ENCODE peak calls at places on chromosomes 13 and 19, in nine cellular contexts. O, U, L, R, X, P, A, S and N are unnamed samples.

GRCh38 chr13:106348032-106348431 is 187.4 kb downstream of the EFNB2 start:
- DNase-seq in A (no peak), X (peak; percentile 64), P (no peak), O (no peak), S (no peak), U (no peak), L (no peak), R (no peak), N (no peak)

GRCh38 chr13:99004931-99005330 is 27.1 kb upstream of the DOCK9 start:
- DNase-seq in P (no peak), X (no peak), O (no peak), L (no peak), U (no peak), A (no peak), R (no peak), S (no peak), N (no peak)

GRCh38 chr19:55688422-55689218 is 13.6 kb downstream of the EPN1 start:
- DNase-seq in S (no peak), X (no peak), O (peak; percentile 59), U (peak; percentile 65), L (no peak), R (no peak), A (no peak), P (peak; percentile 87), N (peak; percentile 50)

GRCh38 chr19:56170261-56170660 is 5.5 kb upstream of the GALP start:
- DNase-seq in L (no peak), U (no peak), R (no peak), A (no peak), P (no peak), O (peak; percentile 49), S (no peak), X (no peak), N (no peak)

GRCh38 chr19:55189424-55189823 is 9.3 kb upstream of the SYT5 start:
- DNase-seq in A (no peak), X (peak; percentile 88), R (no peak), U (no peak), P (peak; percentile 23), S (no peak), O (no peak), L (no peak), N (peak; percentile 87)

GRCh38 chr13:90696656-90697055 is 650.8 kb upstream of the MIR17HG start:
- DNase-seq in S (no peak), P (no peak), A (no peak), U (no peak), R (no peak), L (no peak), X (no peak), O (no peak), N (no peak)

GRCh38 chr19:13729859-13730258 is 34.5 kb upstream of the MRI1 start:
- DNase-seq in X (no peak), O (no peak), A (no peak), S (no peak), L (no peak), U (no peak), R (no peak), P (no peak), N (no peak)

GRCh38 chr19:16588089-16588823 is 16.0 kb upstream of the SLC35E1 start:
- DNase-seq in X (no peak), P (peak; percentile 79), O (peak; percentile 85), R (no peak), U (peak; percentile 92), L (no peak), S (peak; percentile 36), A (no peak), N (no peak)

GRCh38 chr19:7748756-7749155 is 1.4 kb upstream of the CD209 start:
- DNase-seq in O (no peak), A (peak; percentile 60), R (peak; percentile 25), X (peak; percentile 50), U (no peak), L (no peak), P (no peak), S (no peak), N (peak; percentile 18)

GRCh38 chr13:41064493-41064892 is 3.2 kb downstream of the WBP4 start:
- DNase-seq in A (no peak), R (no peak), P (no peak), S (no peak), X (no peak), L (no peak), U (no peak), O (no peak), N (no peak)

GRCh38 chr13:112057736-112058518 is 9.0 kb upstream of the SOX1 start:
- DNase-seq in U (peak; percentile 71), R (no peak), P (no peak), S (no peak), A (peak; percentile 61), X (no peak), O (peak; percentile 4), L (peak; percentile 68), N (no peak)

GRCh38 chr13:95231393-95231792 is 69.9 kb downstream of the ABCC4 start:
- DNase-seq in O (no peak), U (no peak), L (no peak), P (no peak), R (no peak), S (peak; percentile 45), X (no peak), A (no peak), N (no peak)

DNA sequence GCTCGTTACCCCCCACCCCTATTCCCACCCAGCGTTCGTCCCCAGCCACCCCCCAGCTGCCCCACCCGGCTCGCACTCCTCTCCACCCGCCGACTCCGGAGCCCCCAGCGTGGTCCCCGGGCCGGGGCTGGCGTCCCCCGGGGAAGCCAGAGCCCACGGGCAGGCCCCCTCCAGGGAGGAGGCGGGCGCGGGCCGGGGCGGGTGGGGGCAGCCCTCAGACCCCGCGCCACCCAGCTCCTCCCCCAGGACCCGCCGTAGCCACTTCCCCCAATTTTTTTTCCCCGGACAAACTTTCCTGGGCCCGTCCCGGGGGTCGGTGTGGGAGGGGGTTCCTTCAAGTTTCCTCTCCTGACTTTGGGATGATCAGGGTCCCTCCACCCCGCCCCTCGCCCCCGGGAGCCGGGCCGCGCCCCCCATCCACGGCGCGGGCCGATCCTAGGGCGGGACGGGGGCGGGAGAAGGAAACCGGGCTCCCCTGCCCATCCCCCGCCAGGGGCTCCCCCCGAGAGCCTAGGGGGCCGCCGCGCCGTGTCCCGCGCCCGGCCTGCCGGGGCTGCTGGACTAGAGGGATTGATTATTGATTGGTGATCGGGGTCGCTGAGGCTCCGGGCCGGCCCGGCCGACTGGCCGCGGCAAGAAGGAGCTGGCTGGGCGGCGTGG is 927 bp upstream of the TSHZ3 start:
- DNase-seq in R (no peak), U (peak; percentile 81), A (peak; percentile 73), S (no peak), P (no peak), X (no peak), O (no peak), L (no peak), N (peak; percentile 82)
- TF ChIP-seq POLR2AphosphoS5 in R (no peak), U (peak; percentile 23), A (no peak), S (no peak), P (no peak), X (no peak), O (no peak), L (no peak), N (no peak)

DNA sequence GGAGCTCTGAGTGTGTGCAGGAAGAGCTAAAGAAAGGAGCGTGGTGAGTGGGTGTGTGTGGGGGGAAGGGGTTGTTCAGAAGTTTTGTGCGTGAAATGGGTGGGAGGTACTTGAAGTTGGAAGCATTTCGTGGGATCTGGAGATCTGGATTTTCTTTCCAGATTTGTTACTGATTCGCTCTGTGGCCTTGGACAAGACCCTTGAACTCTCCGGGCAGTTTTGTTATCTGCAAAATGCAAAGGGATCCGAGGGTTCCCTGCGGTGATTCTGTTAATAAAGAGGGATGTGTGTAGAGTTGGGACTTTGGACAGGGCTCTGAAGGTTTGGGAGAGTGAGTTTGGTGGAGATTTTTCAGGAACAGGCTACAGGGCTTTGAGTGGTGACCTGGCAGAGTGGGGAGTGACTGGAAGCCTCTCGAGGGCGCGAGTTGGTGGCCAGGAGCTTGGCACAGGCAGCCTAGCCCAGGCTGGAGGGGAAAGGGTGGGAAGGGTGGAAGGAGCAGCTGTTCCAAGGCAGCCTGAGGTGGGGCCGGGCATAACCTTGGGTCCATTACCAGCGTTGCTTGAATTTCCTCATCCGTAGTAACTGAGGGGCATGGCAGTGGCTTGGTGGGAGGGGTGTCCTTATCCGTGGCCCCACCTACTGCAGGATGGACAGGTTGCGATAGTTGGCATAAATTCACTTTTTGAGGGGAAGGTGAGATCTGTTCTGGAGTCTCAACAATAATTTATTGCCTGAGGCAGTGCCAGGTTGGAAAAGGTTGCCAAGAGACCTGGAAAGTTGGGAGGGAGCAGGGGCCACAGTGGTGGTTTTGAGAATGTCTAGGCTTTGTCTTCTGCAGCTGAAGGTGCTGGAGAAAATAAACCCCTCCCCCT is 2.1 kb downstream of the ACTN4 start:
- DNase-seq in L (no peak), U (peak; percentile 85), X (no peak), R (peak; percentile 58), A (no peak), P (peak; percentile 86), S (peak; percentile 82), O (no peak), N (no peak)
- TF ChIP-seq POLR2A in L (no peak), U (no peak), X (no peak), R (peak; percentile 37), A (peak; percentile 59), P (peak; percentile 94), S (peak; percentile 67), O (no peak), N (no peak)

GRCh38 chr13:110233181-110233641 is 73.7 kb downstream of the COL4A1 start:
- DNase-seq in S (no peak), R (no peak), X (no peak), P (no peak), A (peak; percentile 27), L (peak; percentile 88), U (no peak), O (no peak), N (peak; percentile 90)

GRCh38 chr13:110231348-110232047 is 75.5 kb downstream of the COL4A1 start:
- DNase-seq in U (no peak), A (no peak), R (no peak), O (no peak), L (no peak), P (no peak), X (no peak), S (no peak), N (peak; percentile 48)

GRCh38 chr13:110230661-110231347 is 76.2 kb downstream of the COL4A1 start:
- DNase-seq in S (no peak), L (no peak), P (no peak), A (no peak), U (no peak), R (no peak), O (no peak), X (no peak), N (peak; percentile 61)

GRCh38 chr13:110232756-110233155 is 74.2 kb downstream of the COL4A1 start:
- DNase-seq in O (no peak), U (no peak), P (no peak), L (no peak), S (no peak), X (no peak), A (peak; percentile 32), R (no peak), N (peak; percentile 78)

DNA sequence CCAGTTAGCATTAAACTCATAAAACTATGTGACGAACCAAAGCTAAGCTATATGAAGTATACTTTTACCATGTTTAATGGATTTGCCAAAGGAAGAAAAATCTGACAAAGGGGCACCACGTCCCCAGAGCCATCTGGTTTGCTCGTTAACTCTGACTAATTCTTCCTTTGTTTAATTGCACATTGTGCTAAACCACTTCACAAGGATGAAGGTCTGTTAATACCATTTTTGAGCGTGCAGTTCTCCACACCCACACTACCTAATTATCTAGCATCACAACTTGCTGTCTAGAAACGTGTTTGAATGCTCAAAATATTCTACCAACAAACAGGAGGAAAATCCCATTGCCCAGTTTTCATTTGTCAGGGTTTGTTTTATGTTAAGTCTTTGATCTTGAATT is 74.8 kb downstream of the COL4A1 start:
- DNase-seq in O (no peak), L (no peak), R (no peak), U (no peak), X (no peak), A (no peak), P (no peak), S (no peak), N (peak; percentile 20)
- H3K27ac ChIP-seq in O (no peak overlapping the region), L (peak overlapping the region; percentile 84), R (peak overlapping the region; percentile 81), U (peak overlapping the region; percentile 80), X (no peak overlapping the region), A (no peak overlapping the region), P (peak overlapping the region; percentile 58), S (peak overlapping the region; percentile 70), N (peak overlapping the region; percentile 75)

GRCh38 chr19:4368128-4368820 is 24.9 kb downstream of the MPND start:
- DNase-seq in L (no peak), P (no peak), A (peak; percentile 45), S (no peak), R (no peak), U (no peak), X (no peak), O (no peak), N (no peak)
- TF ChIP-seq POLR2AphosphoS5 in L (no peak), P (no peak), A (no peak), S (no peak), R (no peak), U (peak; percentile 44), X (no peak), O (no peak), N (no peak)